ENCODE peak calls at places on chromosomes 1 and 21, in seven cellular contexts. V is right cardiac atrium; T is colonic mucosa; P is right lobe of liver; G is H1; R is CD8-positive, alpha-beta memory T cell; Y is adrenal gland. F is an unnamed sample.

GRCh38 chr1:230907472-230908205 is 39.3 kb upstream of the C1orf198 start:
- DNase-seq in V (no peak), T (no peak), P (no peak), G (no peak), R (no peak), Y (no peak), F (no peak)

GRCh38 chr1:185062710-185063370 is 17.5 kb downstream of the RNF2 start:
- DNase-seq in V (no peak), T (no peak), P (no peak), G (no peak), R (no peak), Y (no peak), F (no peak)

GRCh38 chr1:184811439-184812111 is 56.9 kb upstream of the EDEM3 start:
- DNase-seq in V (peak), T (no peak), P (no peak), G (no peak), R (no peak), Y (no peak), F (no peak)

GRCh38 chr1:222314839-222315238 is 233.1 kb downstream of the HHIPL2 start:
- DNase-seq in V (no peak), T (no peak), P (no peak), G (no peak), R (no peak), Y (no peak), F (no peak)

GRCh38 chr1:97082160-97082848 is 360.7 kb downstream of the PTBP2 start:
- DNase-seq in V (no peak), T (no peak), P (no peak), G (no peak), R (no peak), Y (no peak), F (no peak)

GRCh38 chr1:94309829-94310569 is 72.6 kb upstream of the ARHGAP29 start:
- DNase-seq in V (no peak), T (no peak), P (no peak), G (no peak), R (no peak), Y (no peak), F (no peak)

GRCh38 chr1:183318433-183318832 is 99.7 kb downstream of the NMNAT2 start:
- DNase-seq in V (peak), T (peak), P (peak), G (no peak), R (no peak), Y (peak), F (peak)

GRCh38 chr1:1434131-1434811 is 1.2 kb upstream of the VWA1 start:
- DNase-seq in V (peak), T (peak), P (no peak), G (peak), R (no peak), Y (peak), F (peak)

GRCh38 chr1:27760411-27760810 is 12.6 kb upstream of the STX12 start:
- DNase-seq in V (no peak), T (no peak), P (no peak), G (no peak), R (no peak), Y (no peak), F (no peak)

GRCh38 chr1:169113613-169114119 is 7.2 kb downstream of the ATP1B1 start:
- DNase-seq in V (no peak), T (no peak), P (no peak), G (no peak), R (no peak), Y (peak), F (no peak)

GRCh38 chr1:41802532-41803501 is 115.9 kb downstream of the HIVEP3 start:
- DNase-seq in V (peak), T (no peak), P (no peak), G (no peak), R (no peak), Y (peak), F (peak)

GRCh38 chr1:231194843-231195516 is 33.1 kb downstream of the TRIM67 start:
- DNase-seq in V (no peak), T (no peak), P (no peak), G (no peak), R (no peak), Y (no peak), F (peak)

GRCh38 chr1:145889722-145890121 is 4.1 kb upstream of the ANKRD35 start:
- DNase-seq in V (no peak), T (no peak), P (no peak), G (no peak), R (no peak), Y (peak), F (no peak)

GRCh38 chr21:35252831-35253230 is 203.7 kb upstream of the RUNX1 start:
- DNase-seq in V (no peak), T (no peak), P (no peak), G (no peak), R (no peak), Y (no peak), F (no peak)

GRCh38 chr1:77757616-77758015 is 2.0 kb downstream of the USP33 start:
- DNase-seq in V (no peak), T (no peak), P (no peak), G (no peak), R (no peak), Y (no peak), F (no peak)

GRCh38 chr1:224340711-224341384 is 10.9 kb upstream of the NVL start:
- DNase-seq in V (peak), T (no peak), P (peak), G (peak), R (no peak), Y (peak), F (no peak)

GRCh38 chr1:9663257-9663656 is 11.7 kb downstream of the PIK3CD start:
- DNase-seq in V (no peak), T (no peak), P (no peak), G (no peak), R (no peak), Y (no peak), F (no peak)

GRCh38 chr1:190754769-190755168 is 277.1 kb upstream of the BRINP3 start:
- DNase-seq in V (no peak), T (no peak), P (no peak), G (no peak), R (no peak), Y (no peak), F (no peak)

GRCh38 chr21:46035809-46036695 is 54.5 kb downstream of the COL6A1 start:
- DNase-seq in V (peak), T (no peak), P (no peak), G (no peak), R (no peak), Y (peak), F (no peak)

GRCh38 chr21:42644223-42645208 is 8.9 kb upstream of the PDE9A start:
- DNase-seq in V (peak), T (no peak), P (no peak), G (no peak), R (no peak), Y (peak), F (no peak)

GRCh38 chr1:33182452-33182851 is 609 bp upstream of the TRIM62 start:
- DNase-seq in V (peak), T (peak), P (no peak), G (peak), R (no peak), Y (no peak), F (no peak)

GRCh38 chr1:27605796-27606707 is 2.1 kb upstream of the AHDC1 start:
- DNase-seq in V (no peak), T (peak), P (no peak), G (peak), R (no peak), Y (no peak), F (peak)

GRCh38 chr1:1254667-1254998 is 8.1 kb upstream of the C1QTNF12 start:
- DNase-seq in V (peak), T (no peak), P (no peak), G (no peak), R (no peak), Y (no peak), F (no peak)

GRCh38 chr1:37071829-37072228 is 37.5 kb upstream of the GRIK3 start:
- DNase-seq in V (no peak), T (no peak), P (no peak), G (no peak), R (no peak), Y (no peak), F (no peak)

GRCh38 chr1:117828206-117828605 is 101.2 kb downstream of the GDAP2 start:
- DNase-seq in V (peak), T (peak), P (no peak), G (no peak), R (no peak), Y (peak), F (no peak)

GRCh38 chr1:206705187-206705586 is 20.5 kb downstream of the MAPKAPK2 start:
- DNase-seq in V (peak), T (no peak), P (no peak), G (no peak), R (no peak), Y (peak), F (no peak)

GRCh38 chr21:25863031-25863430 is 128.3 kb downstream of the GABPA start:
- DNase-seq in V (no peak), T (no peak), P (no peak), G (no peak), R (no peak), Y (no peak), F (no peak)

GRCh38 chr1:99606306-99606705 is 39.6 kb upstream of the PALMD start:
- DNase-seq in V (no peak), T (no peak), P (no peak), G (no peak), R (no peak), Y (no peak), F (no peak)

GRCh38 chr1:211648336-211648735 is 27.1 kb downstream of the NEK2 start:
- DNase-seq in V (no peak), T (peak), P (no peak), G (no peak), R (no peak), Y (peak), F (no peak)

GRCh38 chr1:211653329-211653728 is 22.1 kb downstream of the NEK2 start:
- DNase-seq in V (no peak), T (no peak), P (no peak), G (no peak), R (no peak), Y (no peak), F (no peak)

GRCh38 chr1:211648980-211649934 is 26.2 kb downstream of the NEK2 start:
- DNase-seq in V (no peak), T (peak), P (no peak), G (peak), R (no peak), Y (peak), F (no peak)

GRCh38 chr1:211652371-211652770 is 23.1 kb downstream of the NEK2 start:
- DNase-seq in V (no peak), T (no peak), P (no peak), G (no peak), R (no peak), Y (no peak), F (no peak)

DNA sequence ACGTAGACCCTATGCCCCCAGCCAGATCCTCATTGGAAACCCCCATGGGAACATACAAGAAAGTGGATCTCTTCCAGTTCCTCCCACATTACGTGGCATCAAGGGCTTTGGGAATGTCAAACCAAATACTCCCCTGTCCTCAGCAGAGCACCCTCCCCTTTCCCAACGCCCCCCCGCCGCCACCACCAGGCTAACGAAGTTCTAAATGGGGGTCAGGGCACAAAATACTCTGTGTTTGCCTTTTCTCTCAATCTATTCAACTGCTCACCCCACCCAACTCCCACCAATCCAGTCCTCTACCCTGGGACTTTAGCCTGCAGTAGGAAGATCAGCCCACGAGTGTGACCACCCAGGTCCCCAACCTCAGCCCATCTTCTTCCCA is 24.5 kb downstream of the NEK2 start:
- DNase-seq in V (no peak), T (no peak), P (no peak), G (no peak), R (no peak), Y (no peak), F (no peak)
- H3K4me3 ChIP-seq in V (no peak), T (no peak), P (no peak), G (no peak), R (no peak), Y (no peak), F (no peak)

DNA sequence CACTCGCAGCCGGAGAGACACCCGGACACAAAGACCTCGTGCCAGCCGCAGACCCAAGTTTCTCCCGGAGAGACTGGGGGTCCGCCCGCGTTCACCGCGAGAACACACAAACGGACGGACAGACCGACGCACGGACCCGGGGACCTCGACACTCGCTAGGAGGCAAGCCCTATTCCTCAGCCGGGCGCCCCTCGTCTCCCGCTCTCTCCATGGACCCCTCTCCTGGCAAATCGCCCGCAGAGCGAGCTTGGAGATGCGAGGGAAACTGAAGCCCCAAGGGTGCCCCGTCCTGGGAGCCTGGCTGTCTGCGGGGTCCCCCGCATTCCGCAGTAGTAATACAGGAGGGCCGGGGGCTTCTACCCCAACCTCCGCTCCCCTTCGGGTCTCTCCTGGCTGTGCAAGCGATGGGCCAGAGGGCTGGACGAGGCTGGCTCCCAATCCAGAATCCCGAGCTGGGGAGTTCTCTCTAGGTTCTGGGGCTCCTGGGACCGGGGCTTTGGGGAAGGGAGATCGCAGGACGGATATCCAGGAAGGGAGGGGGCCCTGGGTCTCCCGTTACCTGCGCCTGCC is 533 bp downstream of the SYT6 start:
- DNase-seq in V (peak), T (no peak), P (no peak), G (peak), R (no peak), Y (no peak), F (no peak)
- H3K27ac ChIP-seq in V (no peak), T (no peak), P (no peak), G (no peak), R (no peak), Y (no peak), F (no peak)

DNA sequence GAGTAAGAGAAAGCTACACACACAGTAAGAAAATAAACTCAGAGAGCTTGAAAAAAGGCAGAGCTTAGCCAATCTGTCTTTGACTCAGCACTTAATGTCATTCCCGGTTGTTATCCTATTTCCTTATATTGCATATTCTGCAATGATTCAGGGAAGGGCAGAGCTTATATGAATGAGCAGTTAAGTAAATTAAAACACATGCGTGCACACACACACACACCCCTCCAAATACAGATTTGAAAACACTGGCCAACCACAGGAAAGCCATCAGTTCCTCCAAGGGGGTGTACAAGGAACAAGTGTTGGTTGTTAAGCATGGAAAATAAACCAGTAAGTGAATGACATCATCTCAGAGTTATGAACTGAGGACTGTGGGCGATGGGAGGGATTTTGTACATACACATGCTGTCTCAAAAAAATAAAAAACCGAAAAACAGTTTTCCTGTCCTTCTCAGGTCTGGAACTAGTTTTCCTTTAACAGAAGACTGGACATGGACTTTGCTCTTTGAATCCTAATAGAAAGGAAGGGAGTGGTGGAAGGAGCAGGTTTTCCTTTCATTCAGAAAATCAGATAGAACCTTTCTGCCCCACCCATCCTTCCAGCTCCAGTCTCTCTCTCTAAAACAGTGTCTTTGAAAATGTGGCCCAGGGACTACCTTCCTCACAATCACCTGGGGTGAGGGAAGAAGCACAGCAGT is 955 bp downstream of the IQGAP3 start:
- DNase-seq in V (no peak), T (peak), P (no peak), G (no peak), R (no peak), Y (no peak), F (no peak)
- H3K4me3 ChIP-seq in V (no peak), T (no peak), P (no peak), G (peak), R (peak), Y (no peak), F (no peak)

DNA sequence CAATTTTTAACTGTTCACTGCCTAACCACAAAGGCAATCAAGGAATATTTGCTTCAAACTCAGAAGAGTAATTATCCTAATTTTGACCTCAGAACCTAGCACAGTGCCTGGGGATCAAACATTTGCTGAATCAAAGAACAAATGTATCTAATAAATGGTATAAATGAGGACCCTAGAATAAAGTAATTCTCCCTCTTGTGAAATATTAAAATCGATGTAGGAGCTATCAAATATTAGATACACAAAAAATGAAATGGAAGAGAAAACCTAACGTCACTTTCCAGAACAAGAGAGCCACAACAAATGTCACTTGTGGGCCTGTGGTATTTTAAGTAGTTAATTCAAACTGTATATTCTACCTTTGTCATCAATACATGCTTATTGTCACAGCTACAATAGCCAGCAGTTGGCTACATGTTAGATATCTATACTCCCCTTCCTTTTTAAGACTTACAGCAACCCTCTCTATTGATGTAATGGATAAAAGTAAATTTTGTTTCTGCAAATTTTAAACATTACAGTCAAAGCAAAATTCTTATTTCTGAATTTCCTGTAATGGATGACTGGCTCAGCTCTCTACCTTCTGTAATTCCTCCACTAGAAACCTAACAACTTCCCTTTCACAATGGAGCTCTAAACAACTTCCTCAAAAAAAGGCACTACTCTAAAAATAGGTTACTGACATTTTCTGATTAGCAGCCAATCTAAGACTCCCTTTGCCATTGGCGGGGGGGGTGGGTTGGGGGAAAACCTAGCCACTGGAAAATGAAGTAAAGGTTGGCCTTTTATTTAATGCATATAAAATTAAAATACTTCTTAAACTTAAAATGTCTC is 37.6 kb downstream of the PUM1 start:
- DNase-seq in V (no peak), T (no peak), P (no peak), G (no peak), R (no peak), Y (no peak), F (no peak)
- H3K27ac ChIP-seq in V (no peak), T (peak), P (no peak), G (no peak), R (no peak), Y (no peak), F (no peak)

DNA sequence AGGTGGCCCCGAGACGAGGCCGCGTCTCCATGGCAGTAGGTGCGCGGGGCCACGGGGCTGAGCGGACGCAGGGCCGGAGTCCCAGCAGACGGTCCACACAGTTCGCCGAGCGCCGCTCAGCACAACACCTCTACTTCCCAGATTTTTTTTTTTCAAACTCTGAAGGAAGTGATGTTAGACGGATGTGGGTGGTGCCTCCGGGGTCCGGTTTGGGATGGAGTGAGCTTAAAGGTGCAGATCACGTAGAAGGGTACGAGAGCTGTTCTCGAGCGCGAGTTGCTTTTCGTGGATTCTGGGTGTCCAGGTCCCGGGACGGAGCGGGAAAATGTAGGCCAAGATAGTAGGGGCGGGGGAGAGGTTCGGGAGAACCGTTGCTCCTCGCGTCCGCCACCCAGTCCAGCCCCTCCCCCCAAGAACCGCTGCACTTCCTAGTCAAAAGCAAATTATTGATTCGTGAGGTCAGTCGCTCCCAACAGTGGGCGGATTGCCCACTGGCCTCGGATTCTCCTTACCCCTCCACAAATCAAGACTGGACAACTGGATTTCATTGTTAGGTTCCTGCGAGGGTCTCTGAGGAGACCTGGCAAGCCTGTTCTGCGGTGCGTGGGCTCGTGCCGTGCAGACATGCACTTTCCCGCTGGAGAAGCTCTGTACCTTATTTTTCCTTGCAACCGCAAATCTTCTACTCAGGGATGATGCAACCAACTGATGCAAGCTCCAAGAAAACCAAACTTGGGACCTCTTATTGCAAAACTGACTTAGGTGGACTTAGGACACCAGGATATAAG is at the start of gene TXNDC12:
- DNase-seq in V (peak), T (peak), P (peak), G (peak), R (peak), Y (peak), F (peak)
- H3K4me3 ChIP-seq in V (peak), T (peak), P (peak), G (peak), R (peak), Y (peak), F (peak)

DNA sequence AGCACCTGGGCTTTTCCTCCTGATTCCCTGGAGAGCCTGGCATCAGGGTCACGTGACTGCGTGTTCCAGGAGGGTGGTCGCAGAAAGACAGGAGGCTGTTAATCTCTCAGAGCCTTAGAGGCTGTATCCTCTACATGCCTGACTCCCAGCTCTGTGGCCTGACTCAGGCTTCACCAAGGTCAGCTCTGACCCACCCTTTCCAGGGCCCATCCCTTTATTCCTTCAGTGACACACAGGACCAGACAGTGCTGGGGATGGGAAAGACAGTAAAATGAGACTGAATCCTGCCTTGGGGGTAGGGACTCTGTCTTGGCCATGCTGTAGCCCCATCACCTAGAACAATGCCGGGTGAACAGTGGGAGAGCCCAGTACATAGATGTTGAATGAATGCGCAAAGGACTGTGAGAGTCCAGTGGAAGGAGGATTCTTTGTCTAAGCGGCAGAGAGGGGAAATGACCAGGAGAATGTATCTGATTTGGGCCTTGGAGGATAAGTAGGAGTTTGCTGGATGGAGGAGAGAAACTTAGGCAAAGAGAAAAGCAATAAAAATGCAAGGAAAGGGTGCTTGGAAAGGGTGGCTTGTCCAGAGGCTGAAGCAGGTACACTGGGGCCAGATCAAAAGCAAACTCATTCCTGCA is 33.0 kb downstream of the EPHX1 start:
- DNase-seq in V (no peak), T (no peak), P (no peak), G (no peak), R (no peak), Y (peak), F (no peak)
- H3K27ac ChIP-seq in V (no peak), T (no peak), P (no peak), G (no peak), R (no peak), Y (peak), F (no peak)

F was measured in lung.